ENCODE peak calls at places on chromosome 19, in four cellular contexts. X is psoas muscle, E is neuronal stem cell, H is cardiac muscle cell. K is an unnamed sample.

GRCh38 chr19:19628499-19629134 is 597 bp upstream of the LPAR2 start:
- DNase-seq in H (peak; percentile 87), X (no peak), E (peak; percentile 79), K (peak; percentile 64)

GRCh38 chr19:41995959-41996797 is 2.1 kb upstream of the ATP1A3 start:
- DNase-seq in E (peak; percentile 64), H (no peak), X (no peak), K (no peak)

GRCh38 chr19:31296741-31297390 is 52.4 kb downstream of the TSHZ3 start:
- DNase-seq in E (no peak), X (no peak), H (no peak), K (no peak)

GRCh38 chr19:16921766-16922591 is 33.2 kb downstream of the F2RL3 start:
- DNase-seq in H (no peak), X (no peak), E (no peak), K (no peak)

GRCh38 chr19:31499826-31500539 is 150.7 kb upstream of the TSHZ3 start:
- DNase-seq in X (no peak), E (no peak), H (no peak), K (no peak)

GRCh38 chr19:54535601-54536000 is 33.0 kb downstream of the LAIR2 start:
- DNase-seq in H (no peak), E (no peak), X (no peak), K (no peak)

GRCh38 chr19:13881692-13882418 is 4.9 kb downstream of the NANOS3 start:
- DNase-seq in E (no peak), H (peak; percentile 67), X (peak; percentile 48), K (no peak)

GRCh38 chr19:4742717-4743646 is 19.3 kb upstream of the DPP9 start:
- DNase-seq in X (no peak), E (no peak), H (no peak), K (no peak)

GRCh38 chr19:43748685-43749084 is 6.1 kb downstream of the SMG9 start:
- DNase-seq in H (no peak), E (no peak), X (no peak), K (no peak)

DNA sequence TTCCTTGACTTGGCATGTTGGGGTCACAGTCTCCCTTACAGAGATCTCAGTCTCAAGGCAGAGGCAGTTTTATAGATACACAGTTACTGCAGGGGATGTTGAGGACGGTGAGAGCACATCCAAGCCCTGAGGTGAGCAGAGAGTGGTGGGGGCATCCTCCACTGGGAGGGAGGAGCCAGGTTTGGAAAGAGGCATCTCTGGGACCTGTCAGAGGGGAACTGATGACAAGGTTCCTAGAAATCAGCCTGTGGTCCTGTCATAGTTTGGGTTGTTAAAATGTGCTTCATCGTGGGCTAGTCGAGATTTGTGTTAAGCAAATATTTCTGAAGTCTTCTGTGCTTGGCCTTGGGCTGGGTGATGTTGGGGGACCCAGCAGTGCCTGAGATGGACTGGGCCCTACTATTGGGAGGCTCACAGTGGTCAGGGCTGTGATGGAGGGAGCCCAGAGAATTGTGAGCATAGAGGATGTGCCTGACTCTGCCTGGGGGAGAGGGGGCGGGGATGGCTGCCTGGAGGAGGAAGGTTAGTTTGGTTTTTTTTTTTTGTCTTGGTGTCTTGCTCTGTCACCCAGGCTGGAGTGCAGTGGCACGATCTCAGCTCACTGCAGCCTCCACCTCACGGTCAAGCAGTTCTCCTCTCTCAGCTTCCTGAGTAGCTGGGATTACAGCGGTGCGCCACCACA is 3.9 kb downstream of the SUPT5H start:
- DNase-seq in E (no peak), X (no peak), H (no peak), K (no peak)
- H3K4me3 ChIP-seq in E (no peak overlapping the region), X (no peak overlapping the region), H (no peak overlapping the region), K (no peak overlapping the region)

GRCh38 chr19:7182489-7182888 is 111.7 kb downstream of the INSR start:
- DNase-seq in X (no peak), H (no peak), E (no peak), K (no peak)
- H3K27ac ChIP-seq in X (peak overlapping the region; percentile 73), H (no peak overlapping the region), E (no peak overlapping the region), K (no peak overlapping the region)

GRCh38 chr19:46404039-46404883 is 9.1 kb downstream of the CCDC8 start:
- DNase-seq in H (peak; percentile 76), X (peak; percentile 53), E (no peak), K (no peak)

GRCh38 chr19:46407891-46408426 is 5.4 kb downstream of the CCDC8 start:
- DNase-seq in X (no peak), E (no peak), H (peak; percentile 23), K (no peak)

GRCh38 chr19:46408611-46409039 is 4.7 kb downstream of the CCDC8 start:
- DNase-seq in X (peak; percentile 71), E (no peak), H (peak; percentile 79), K (no peak)

GRCh38 chr19:46402725-46403124 is 10.6 kb downstream of the CCDC8 start:
- DNase-seq in H (no peak), E (no peak), X (no peak), K (no peak)

DNA sequence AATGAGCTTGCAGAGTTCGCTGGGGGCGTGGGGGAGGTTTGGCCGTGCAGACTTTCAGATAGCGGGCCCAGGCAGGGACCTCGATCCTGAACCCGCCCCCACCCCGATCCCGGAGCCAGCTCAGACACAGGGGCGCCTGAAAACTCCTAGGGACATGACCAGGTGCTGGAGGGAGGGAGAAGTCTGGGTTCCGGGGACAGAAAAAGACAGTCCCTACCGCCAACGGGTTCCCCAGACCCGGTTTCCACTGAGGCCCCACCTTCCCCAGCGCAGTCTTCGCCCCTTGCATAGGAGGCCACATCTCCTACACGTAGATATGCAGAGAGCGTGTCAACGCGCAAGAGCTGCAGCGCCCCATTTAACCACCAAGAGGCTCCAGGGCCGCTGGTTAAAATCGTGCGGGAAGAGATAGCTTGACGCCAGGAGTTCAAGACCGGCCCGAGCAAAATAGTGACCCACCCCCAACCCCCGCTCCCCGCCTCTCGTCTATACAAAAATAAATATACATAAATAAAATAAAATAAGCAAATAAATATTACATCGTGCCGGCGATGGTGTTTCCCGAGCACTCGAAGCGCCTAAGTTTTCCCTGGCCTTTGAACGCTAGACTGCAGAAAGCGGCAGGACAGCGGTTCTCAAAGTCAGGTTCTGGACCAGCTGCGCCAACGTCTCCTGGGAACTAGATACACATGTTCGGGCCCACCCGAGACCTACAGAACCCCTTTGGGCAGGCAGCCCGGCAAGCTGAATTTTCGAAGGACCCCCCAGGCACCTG is 8.3 kb downstream of the CCDC8 start:
- DNase-seq in H (peak; percentile 81), X (no peak), E (no peak), K (no peak)
- H3K36me3 ChIP-seq in H (no peaks in the 10 kb centered on the region), X (no peaks in the 10 kb centered on the region), E (peaks cover 1% of the 10 kb centered on the region), K (no peaks in the 10 kb centered on the region)

GRCh38 chr19:50276370-50277063 is 52.7 kb downstream of the KCNC3 start:
- DNase-seq in H (no peak), E (no peak), X (no peak), K (no peak)

GRCh38 chr19:50277966-50278580 is 51.1 kb downstream of the KCNC3 start:
- DNase-seq in E (no peak), H (no peak), X (no peak), K (no peak)

GRCh38 chr19:50272263-50272897 is 56.8 kb downstream of the KCNC3 start:
- DNase-seq in H (no peak), X (no peak), E (no peak), K (no peak)

GRCh38 chr19:50273821-50274220 is 55.4 kb downstream of the KCNC3 start:
- DNase-seq in E (no peak), H (no peak), X (no peak), K (no peak)

DNA sequence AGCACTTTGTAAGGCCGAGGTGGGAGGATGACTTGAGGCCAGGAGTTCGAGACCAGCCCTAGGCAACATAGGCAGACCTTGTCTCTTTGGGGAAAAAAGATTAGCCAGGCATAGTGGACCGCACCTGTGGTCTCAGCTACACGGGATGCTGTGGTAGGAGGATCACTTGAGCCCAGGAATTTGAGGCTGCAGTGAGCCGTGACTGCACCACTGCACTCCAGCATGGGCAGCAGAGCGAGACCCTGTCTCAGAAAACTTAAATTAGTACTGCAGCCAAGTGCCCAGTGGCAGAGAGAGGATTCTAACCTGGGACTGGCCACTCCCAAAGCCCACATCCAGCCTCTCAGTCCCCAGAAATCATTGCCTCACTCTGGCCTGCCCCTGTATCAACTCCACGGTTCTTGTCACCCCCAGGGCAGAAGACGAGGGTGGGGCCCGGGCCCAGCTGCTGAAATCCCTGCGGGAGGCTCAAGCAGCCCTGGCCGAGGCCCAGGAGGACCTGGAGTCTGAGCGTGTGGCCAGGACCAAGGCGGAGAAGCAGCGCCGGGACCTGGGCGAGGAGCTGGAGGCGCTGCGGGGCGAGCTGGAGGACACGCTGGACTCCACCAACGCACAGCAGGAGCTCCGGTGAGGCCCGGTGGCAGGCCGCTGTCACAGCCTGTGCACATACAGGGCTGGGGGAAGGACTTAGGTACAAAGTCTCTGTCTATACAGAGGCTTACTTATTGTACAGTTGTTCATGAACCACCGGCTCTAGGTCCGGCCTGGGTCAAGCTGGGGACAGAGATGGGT is 53.4 kb downstream of the KCNC3 start:
- DNase-seq in H (no peak), E (no peak), X (no peak), K (no peak)
- H3K4me3 ChIP-seq in H (no peak overlapping the region), E (no peak overlapping the region), X (no peak overlapping the region), K (no peak overlapping the region)

GRCh38 chr19:46906221-46906620 is 45.4 kb downstream of the ARHGAP35 start:
- DNase-seq in X (no peak), H (no peak), E (no peak), K (no peak)
- H3K27ac ChIP-seq in X (no peak overlapping the region), H (peak overlapping the region; percentile 65), E (no peak overlapping the region), K (no peak overlapping the region)

DNA sequence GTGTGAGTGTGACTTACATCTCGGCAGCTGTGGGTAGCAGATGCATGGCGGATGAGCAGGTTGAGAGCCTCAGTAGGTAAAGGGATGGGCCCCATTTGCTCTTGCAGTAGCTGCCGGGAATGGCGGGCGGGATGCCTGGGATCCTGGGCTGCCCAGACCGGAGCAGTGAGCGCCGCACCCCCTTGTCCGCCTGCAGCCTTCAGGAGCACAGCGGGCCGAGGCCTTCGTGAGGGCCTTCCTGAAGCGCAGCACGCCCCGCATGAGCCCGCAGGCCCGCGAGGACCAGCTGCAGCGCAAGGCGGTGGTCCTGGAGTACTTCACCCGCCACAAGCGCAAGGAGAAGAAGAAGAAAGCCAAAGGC is 4.1 kb downstream of the POP4 start:
- DNase-seq in X (no peak), E (no peak), H (no peak), K (no peak)
- H3K36me3 ChIP-seq in X (no peaks in the 10 kb centered on the region), E (peaks cover 60% of the 10 kb centered on the region), H (peaks cover 15% of the 10 kb centered on the region), K (peaks cover 5% of the 10 kb centered on the region)

GRCh38 chr19:3586124-3586626 is 897 bp downstream of the GIPC3 start:
- DNase-seq in H (no peak), X (no peak), E (no peak), K (no peak)
- H3K4me3 ChIP-seq in H (peak overlapping the region; percentile 14), X (peak overlapping the region; percentile 58), E (no peak overlapping the region), K (peak overlapping the region; percentile 21)

GRCh38 chr19:18007605-18007938 is 398 bp upstream of the ARRDC2 start:
- DNase-seq in H (no peak), E (no peak), X (no peak), K (no peak)
- H3K27ac ChIP-seq in H (no peak overlapping the region), E (no peak overlapping the region), X (peak overlapping the region; percentile 97), K (no peak overlapping the region)

DNA sequence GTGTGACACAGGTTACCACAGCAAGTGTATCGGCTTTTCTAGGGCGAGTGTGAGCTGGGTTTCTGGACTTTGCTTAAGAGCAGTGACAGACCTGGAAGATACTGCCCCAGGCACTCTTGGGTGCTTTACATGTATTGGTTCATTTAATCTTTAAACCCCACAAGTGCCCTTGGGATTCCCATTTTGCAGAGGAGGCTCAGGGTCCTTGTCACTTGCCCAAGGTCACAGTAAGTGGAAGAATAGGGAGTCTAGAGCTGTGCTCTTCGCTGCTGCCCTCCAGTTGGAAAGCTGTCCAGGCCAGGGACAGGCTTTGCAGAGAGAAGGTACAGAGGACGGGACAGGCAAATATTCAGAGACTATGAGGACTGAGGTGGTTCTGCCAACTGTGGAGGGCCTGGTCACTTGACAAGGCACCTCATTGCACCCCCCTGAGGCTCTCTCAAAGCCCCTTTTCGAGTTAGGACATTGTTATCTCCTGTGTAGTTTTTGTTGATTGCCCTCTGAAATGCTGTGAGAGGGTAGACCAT is 42.4 kb downstream of the BBC3 start:
- DNase-seq in H (no peak), E (no peak), X (no peak), K (no peak)
- H3K36me3 ChIP-seq in H (no peaks in the 10 kb centered on the region), E (peaks cover 90% of the 10 kb centered on the region), X (no peaks in the 10 kb centered on the region), K (peaks cover 7% of the 10 kb centered on the region)

K was measured in iPS DF 6.9.